ENCODE peak calls at places on chromosomes 6 and 20, in ten cellular contexts. One of them, this sample, is unnamed.

GRCh38 chr6:32074996-32075532 is 34.1 kb downstream of the TNXB start:
- DNase-seq in heart right ventricle: no peak
- DNase-seq in uterus: no peak
- DNase-seq in GM23338: no peak
- DNase-seq in pancreas: no peak
- DNase-seq in tibial artery: no peak
- DNase-seq in neural progenitor cell: no peak
- DNase-seq in vagina: no peak
- DNase-seq in cardiac muscle cell: no peak
- DNase-seq in mammary epithelial cell: no peak
- DNase-seq in this sample: no peak

GRCh38 chr6:36319436-36319762 is 17.3 kb downstream of the BNIP5 start:
- DNase-seq in pancreas: no peak
- DNase-seq in cardiac muscle cell: no peak
- DNase-seq in GM23338: no peak
- DNase-seq in mammary epithelial cell: no peak
- DNase-seq in heart right ventricle: no peak
- DNase-seq in uterus: no peak
- DNase-seq in vagina: no peak
- DNase-seq in neural progenitor cell: peak; percentile 30
- DNase-seq in tibial artery: no peak
- DNase-seq in this sample: no peak

GRCh38 chr20:34472246-34472925 is 43.8 kb upstream of the DYNLRB1 start:
- DNase-seq in vagina: no peak
- DNase-seq in uterus: no peak
- DNase-seq in pancreas: no peak
- DNase-seq in neural progenitor cell: no peak
- DNase-seq in cardiac muscle cell: peak; percentile 50
- DNase-seq in tibial artery: no peak
- DNase-seq in GM23338: no peak
- DNase-seq in heart right ventricle: no peak
- DNase-seq in mammary epithelial cell: peak; percentile 16
- DNase-seq in this sample: peak; percentile 46

GRCh38 chr20:32600681-32601237 is 15.6 kb upstream of the NOL4L start:
- DNase-seq in vagina: no peak
- DNase-seq in uterus: no peak
- DNase-seq in cardiac muscle cell: no peak
- DNase-seq in tibial artery: no peak
- DNase-seq in pancreas: no peak
- DNase-seq in mammary epithelial cell: peak; percentile 41
- DNase-seq in neural progenitor cell: no peak
- DNase-seq in heart right ventricle: no peak
- DNase-seq in GM23338: no peak
- DNase-seq in this sample: no peak

GRCh38 chr6:142925575-142926110 is 19.3 kb downstream of the HIVEP2 start:
- DNase-seq in mammary epithelial cell: no peak
- DNase-seq in vagina: no peak
- DNase-seq in neural progenitor cell: no peak
- DNase-seq in pancreas: no peak
- DNase-seq in cardiac muscle cell: peak; percentile 89
- DNase-seq in tibial artery: no peak
- DNase-seq in heart right ventricle: no peak
- DNase-seq in GM23338: no peak
- DNase-seq in uterus: no peak
- DNase-seq in this sample: no peak

GRCh38 chr6:98844244-98845161 is 10.1 kb downstream of the POU3F2 start:
- DNase-seq in uterus: no peak
- DNase-seq in heart right ventricle: no peak
- DNase-seq in tibial artery: no peak
- DNase-seq in cardiac muscle cell: no peak
- DNase-seq in neural progenitor cell: peak; percentile 76
- DNase-seq in mammary epithelial cell: no peak
- DNase-seq in pancreas: no peak
- DNase-seq in vagina: no peak
- DNase-seq in GM23338: no peak
- DNase-seq in this sample: no peak

GRCh38 chr6:20688710-20689500 is 154.6 kb downstream of the CDKAL1 start:
- DNase-seq in neural progenitor cell: no peak
- DNase-seq in mammary epithelial cell: peak; percentile 81
- DNase-seq in pancreas: no peak
- DNase-seq in uterus: no peak
- DNase-seq in tibial artery: no peak
- DNase-seq in heart right ventricle: no peak
- DNase-seq in GM23338: no peak
- DNase-seq in cardiac muscle cell: peak; percentile 68
- DNase-seq in vagina: no peak
- DNase-seq in this sample: no peak

GRCh38 chr6:43723737-43724295 is 36.2 kb upstream of the MRPS18A start:
- DNase-seq in mammary epithelial cell: peak; percentile 76
- DNase-seq in uterus: peak; percentile 58
- DNase-seq in neural progenitor cell: peak; percentile 88
- DNase-seq in pancreas: peak; percentile 80
- DNase-seq in heart right ventricle: peak; percentile 65
- DNase-seq in tibial artery: peak; percentile 74
- DNase-seq in vagina: no peak
- DNase-seq in cardiac muscle cell: peak; percentile 81
- DNase-seq in GM23338: peak; percentile 91
- DNase-seq in this sample: no peak

GRCh38 chr20:36777152-36777551 is 3.6 kb upstream of the DSN1 start:
- DNase-seq in neural progenitor cell: no peak
- DNase-seq in GM23338: no peak
- DNase-seq in uterus: no peak
- DNase-seq in cardiac muscle cell: no peak
- DNase-seq in vagina: no peak
- DNase-seq in mammary epithelial cell: no peak
- DNase-seq in tibial artery: no peak
- DNase-seq in pancreas: no peak
- DNase-seq in heart right ventricle: no peak
- DNase-seq in this sample: no peak

GRCh38 chr20:62711703-62712101 is 3.1 kb downstream of the NTSR1 start:
- DNase-seq in mammary epithelial cell: no peak
- DNase-seq in cardiac muscle cell: no peak
- DNase-seq in pancreas: no peak
- DNase-seq in vagina: no peak
- DNase-seq in GM23338: no peak
- DNase-seq in heart right ventricle: no peak
- DNase-seq in tibial artery: no peak
- DNase-seq in neural progenitor cell: no peak
- DNase-seq in uterus: no peak
- DNase-seq in this sample: no peak

GRCh38 chr6:27139753-27140522 is 107.6 kb upstream of the PRSS16 start:
- DNase-seq in vagina: no peak
- DNase-seq in GM23338: peak; percentile 31
- DNase-seq in mammary epithelial cell: no peak
- DNase-seq in cardiac muscle cell: peak; percentile 30
- DNase-seq in uterus: no peak
- DNase-seq in neural progenitor cell: no peak
- DNase-seq in tibial artery: no peak
- DNase-seq in pancreas: no peak
- DNase-seq in heart right ventricle: no peak
- DNase-seq in this sample: no peak

GRCh38 chr6:89311853-89312531 is 3.1 kb downstream of the GABRR2 start:
- DNase-seq in heart right ventricle: peak; percentile 67
- DNase-seq in neural progenitor cell: peak; percentile 83
- DNase-seq in vagina: no peak
- DNase-seq in GM23338: peak; percentile 88
- DNase-seq in cardiac muscle cell: peak; percentile 81
- DNase-seq in mammary epithelial cell: no peak
- DNase-seq in tibial artery: peak; percentile 84
- DNase-seq in uterus: peak; percentile 54
- DNase-seq in pancreas: peak; percentile 37
- DNase-seq in this sample: no peak

GRCh38 chr6:17986656-17987575 is 519 bp downstream of the KIF13A start:
- DNase-seq in cardiac muscle cell: peak; percentile 52
- DNase-seq in GM23338: peak; percentile 84
- DNase-seq in heart right ventricle: peak; percentile 76
- DNase-seq in tibial artery: peak; percentile 87
- DNase-seq in pancreas: peak; percentile 49
- DNase-seq in mammary epithelial cell: peak; percentile 48
- DNase-seq in uterus: peak; percentile 63
- DNase-seq in vagina: peak; percentile 89
- DNase-seq in neural progenitor cell: peak; percentile 42
- DNase-seq in this sample: no peak

GRCh38 chr20:36606171-36607116 is 865 bp downstream of the RAB5IF start:
- DNase-seq in heart right ventricle: peak; percentile 31
- DNase-seq in cardiac muscle cell: peak; percentile 46
- DNase-seq in uterus: no peak
- DNase-seq in pancreas: no peak
- DNase-seq in neural progenitor cell: peak; percentile 46
- DNase-seq in tibial artery: no peak
- DNase-seq in vagina: no peak
- DNase-seq in GM23338: peak; percentile 58
- DNase-seq in mammary epithelial cell: no peak
- DNase-seq in this sample: no peak

GRCh38 chr20:2038161-2038560 is 44.3 kb upstream of the PDYN start:
- DNase-seq in GM23338: no peak
- DNase-seq in pancreas: no peak
- DNase-seq in vagina: no peak
- DNase-seq in heart right ventricle: no peak
- DNase-seq in neural progenitor cell: no peak
- DNase-seq in cardiac muscle cell: no peak
- DNase-seq in tibial artery: no peak
- DNase-seq in uterus: no peak
- DNase-seq in mammary epithelial cell: no peak
- DNase-seq in this sample: no peak

GRCh38 chr6:159836294-159837140 is 36.4 kb downstream of the PNLDC1 start:
- DNase-seq in uterus: peak; percentile 76
- DNase-seq in GM23338: no peak
- DNase-seq in neural progenitor cell: no peak
- DNase-seq in tibial artery: peak; percentile 85
- DNase-seq in cardiac muscle cell: peak; percentile 96
- DNase-seq in vagina: peak; percentile 37
- DNase-seq in pancreas: no peak
- DNase-seq in mammary epithelial cell: no peak
- DNase-seq in heart right ventricle: peak; percentile 61
- DNase-seq in this sample: no peak

GRCh38 chr6:169899481-169900145 is 148.2 kb downstream of the ERMARD start:
- DNase-seq in uterus: no peak
- DNase-seq in cardiac muscle cell: no peak
- DNase-seq in mammary epithelial cell: no peak
- DNase-seq in heart right ventricle: no peak
- DNase-seq in tibial artery: peak; percentile 44
- DNase-seq in vagina: no peak
- DNase-seq in pancreas: no peak
- DNase-seq in neural progenitor cell: no peak
- DNase-seq in GM23338: no peak
- DNase-seq in this sample: no peak

GRCh38 chr6:155250701-155251381 is 13.0 kb upstream of the CLDN20 start:
- DNase-seq in mammary epithelial cell: no peak
- DNase-seq in tibial artery: no peak
- DNase-seq in pancreas: no peak
- DNase-seq in vagina: no peak
- DNase-seq in GM23338: no peak
- DNase-seq in cardiac muscle cell: no peak
- DNase-seq in neural progenitor cell: no peak
- DNase-seq in uterus: no peak
- DNase-seq in heart right ventricle: no peak
- DNase-seq in this sample: no peak
- H3K36me3 ChIP-seq in mammary epithelial cell: peaks cover 20% of the 10 kb centered on the region
- H3K36me3 ChIP-seq in tibial artery: peaks cover 52% of the 10 kb centered on the region
- H3K36me3 ChIP-seq in pancreas: peaks cover 5% of the 10 kb centered on the region
- H3K36me3 ChIP-seq in vagina: peaks cover 8% of the 10 kb centered on the region
- H3K36me3 ChIP-seq in GM23338: peaks cover 9% of the 10 kb centered on the region
- H3K36me3 ChIP-seq in cardiac muscle cell: peaks cover 3% of the 10 kb centered on the region
- H3K36me3 ChIP-seq in neural progenitor cell: peaks cover 6% of the 10 kb centered on the region
- H3K36me3 ChIP-seq in uterus: no peaks in the 10 kb centered on the region
- H3K36me3 ChIP-seq in heart right ventricle: peaks cover 20% of the 10 kb centered on the region
- H3K36me3 ChIP-seq in this sample: peaks cover 9% of the 10 kb centered on the region

DNA sequence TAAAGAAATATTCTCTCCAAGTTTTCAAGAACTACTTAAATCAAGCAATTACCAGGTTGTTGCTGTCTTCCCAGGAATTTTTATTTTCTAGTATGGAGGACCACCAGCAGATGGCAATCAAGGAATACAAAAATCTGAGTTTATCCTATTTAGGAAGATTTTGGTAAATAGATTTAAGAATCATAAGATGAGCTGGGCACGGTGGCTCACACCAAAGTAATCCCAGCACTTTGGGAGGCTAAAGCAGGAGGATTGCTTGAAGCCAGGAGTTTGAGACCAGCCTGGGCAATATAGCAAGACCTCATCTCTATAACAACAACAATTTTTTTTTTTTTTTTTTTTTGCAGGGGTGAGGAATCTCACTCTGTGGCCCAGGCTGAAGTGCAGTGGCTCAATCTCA is 19.3 kb upstream of the SEC63 start:
- DNase-seq in mammary epithelial cell: peak; percentile 26
- DNase-seq in pancreas: no peak
- DNase-seq in uterus: no peak
- DNase-seq in heart right ventricle: no peak
- DNase-seq in cardiac muscle cell: peak; percentile 58
- DNase-seq in vagina: no peak
- DNase-seq in GM23338: peak; percentile 70
- DNase-seq in neural progenitor cell: peak; percentile 30
- DNase-seq in tibial artery: no peak
- DNase-seq in this sample: no peak
- TF ChIP-seq CTCF in mammary epithelial cell: peak; percentile 45
- TF ChIP-seq CTCF in pancreas: no peak
- TF ChIP-seq CTCF in uterus: peak; percentile 12
- TF ChIP-seq CTCF in heart right ventricle: no peak
- TF ChIP-seq CTCF in cardiac muscle cell: peak; percentile 52
- TF ChIP-seq CTCF in vagina: peak; percentile 24
- TF ChIP-seq CTCF in GM23338: peak; percentile 77
- TF ChIP-seq CTCF in neural progenitor cell: peak; percentile 62
- TF ChIP-seq CTCF in tibial artery: peak; percentile 16
- TF ChIP-seq CTCF in this sample: peak; percentile 44

DNA sequence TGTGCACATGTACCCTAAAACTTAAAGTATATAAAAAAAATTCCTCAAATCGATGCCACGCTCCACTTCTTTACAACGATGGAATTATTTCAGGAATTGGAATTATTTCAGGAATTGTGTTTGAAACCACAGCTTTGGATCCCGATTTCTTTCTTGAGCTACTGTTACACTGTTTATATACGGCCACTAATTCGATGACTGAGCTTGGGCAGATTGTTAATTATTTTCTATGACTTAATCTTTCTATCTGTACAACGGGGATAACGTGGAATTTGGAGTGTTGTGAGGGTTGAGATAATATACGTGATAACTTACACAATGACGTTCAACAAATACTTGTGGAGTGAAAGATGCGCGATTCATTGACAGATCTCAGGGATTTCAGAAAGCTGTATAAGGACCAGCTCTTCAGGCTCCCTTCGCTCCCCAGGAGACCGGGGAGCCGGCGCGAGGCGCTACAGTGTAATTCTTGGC is 171.3 kb downstream of the SLC16A10 start:
- DNase-seq in GM23338: no peak
- DNase-seq in neural progenitor cell: no peak
- DNase-seq in tibial artery: no peak
- DNase-seq in vagina: no peak
- DNase-seq in cardiac muscle cell: peak; percentile 63
- DNase-seq in pancreas: no peak
- DNase-seq in heart right ventricle: no peak
- DNase-seq in mammary epithelial cell: no peak
- DNase-seq in uterus: no peak
- DNase-seq in this sample: no peak
- H3K4me3 ChIP-seq in GM23338: peak overlapping the region; percentile 17
- H3K4me3 ChIP-seq in neural progenitor cell: peak overlapping the region; percentile 15
- H3K4me3 ChIP-seq in tibial artery: peak overlapping the region; percentile 62
- H3K4me3 ChIP-seq in vagina: peak overlapping the region; percentile 39
- H3K4me3 ChIP-seq in cardiac muscle cell: no peak overlapping the region
- H3K4me3 ChIP-seq in pancreas: no peak overlapping the region
- H3K4me3 ChIP-seq in heart right ventricle: peak overlapping the region; percentile 79
- H3K4me3 ChIP-seq in mammary epithelial cell: peak overlapping the region; percentile 34
- H3K4me3 ChIP-seq in uterus: peak overlapping the region; percentile 57
- H3K4me3 ChIP-seq in this sample: peak overlapping the region; percentile 26

GRCh38 chr6:28384143-28384533 is 15.4 kb downstream of the ZSCAN12 start:
- DNase-seq in neural progenitor cell: no peak
- DNase-seq in mammary epithelial cell: no peak
- DNase-seq in heart right ventricle: no peak
- DNase-seq in GM23338: no peak
- DNase-seq in cardiac muscle cell: no peak
- DNase-seq in uterus: no peak
- DNase-seq in tibial artery: no peak
- DNase-seq in vagina: no peak
- DNase-seq in pancreas: no peak
- DNase-seq in this sample: no peak
- H3K36me3 ChIP-seq in neural progenitor cell: peaks cover 35% of the 10 kb centered on the region
- H3K36me3 ChIP-seq in mammary epithelial cell: peaks cover 21% of the 10 kb centered on the region
- H3K36me3 ChIP-seq in heart right ventricle: peaks cover 17% of the 10 kb centered on the region
- H3K36me3 ChIP-seq in GM23338: peaks cover 12% of the 10 kb centered on the region
- H3K36me3 ChIP-seq in cardiac muscle cell: peaks cover 24% of the 10 kb centered on the region
- H3K36me3 ChIP-seq in uterus: no peaks in the 10 kb centered on the region
- H3K36me3 ChIP-seq in tibial artery: peaks cover 52% of the 10 kb centered on the region
- H3K36me3 ChIP-seq in vagina: peaks cover 32% of the 10 kb centered on the region
- H3K36me3 ChIP-seq in pancreas: peaks cover 12% of the 10 kb centered on the region
- H3K36me3 ChIP-seq in this sample: peaks cover 6% of the 10 kb centered on the region

This sample was measured in BJ.